ENCODE peak calls at places on chromosomes 16 and 17, in seven cellular contexts. J is body of pancreas; M is SHP77; P is lung; B is naive thymus-derived CD8-positive, alpha-beta T cell; G is EL; X is uterus. C is an unnamed sample.

GRCh38 chr17:31586946-31587345 is 195.5 kb downstream of the RAB11FIP4 start:
- DNase-seq in J (no peak), M (no peak), P (no peak), B (no peak), G (no peak), X (no peak), C (no peak)

GRCh38 chr16:13307255-13307654 is 405.9 kb downstream of the SHISA9 start:
- DNase-seq in J (no peak), M (no peak), P (no peak), B (no peak), G (peak; percentile 49), X (no peak), C (peak; percentile 82)

GRCh38 chr17:41457656-41458055 is 9.5 kb downstream of the KRT32 start:
- DNase-seq in J (no peak), M (no peak), P (no peak), B (no peak), G (no peak), X (no peak), C (no peak)

GRCh38 chr17:75641343-75641742 is 8.1 kb downstream of the SMIM5 start:
- DNase-seq in J (no peak), M (no peak), P (no peak), B (no peak), G (no peak), X (no peak), C (no peak)

GRCh38 chr16:69330286-69331109 is at the start of gene PDF:
- DNase-seq in J (peak; percentile 93), M (peak; percentile 86), P (peak; percentile 94), B (peak; percentile 72), G (peak; percentile 94), X (peak; percentile 92), C (peak; percentile 97)

GRCh38 chr16:23290189-23291062 is 11.7 kb upstream of the SCNN1B start:
- DNase-seq in J (no peak), M (no peak), P (no peak), B (no peak), G (no peak), X (no peak), C (no peak)

GRCh38 chr17:1058423-1059130 is 61.6 kb downstream of the TIMM22 start:
- DNase-seq in J (peak; percentile 53), M (peak; percentile 79), P (peak; percentile 74), B (no peak), G (peak; percentile 44), X (no peak), C (peak; percentile 62)

GRCh38 chr17:58818654-58819053 is 63.0 kb downstream of the PPM1E start:
- DNase-seq in J (no peak), M (no peak), P (no peak), B (no peak), G (no peak), X (no peak), C (no peak)

GRCh38 chr16:6068063-6068462 is 970.5 kb upstream of the EEF2KMT start:
- DNase-seq in J (no peak), M (no peak), P (no peak), B (no peak), G (no peak), X (no peak), C (peak; percentile 13)

GRCh38 chr17:2055494-2056220 is 754 bp downstream of the HIC1 start:
- DNase-seq in J (no peak), M (no peak), P (no peak), B (no peak), G (peak; percentile 56), X (peak; percentile 57), C (no peak)

GRCh38 chr17:57604771-57605733 is 140.0 kb downstream of the CCDC182 start:
- DNase-seq in J (no peak), M (peak; percentile 86), P (no peak), B (peak; percentile 49), G (no peak), X (peak; percentile 57), C (no peak)

GRCh38 chr17:27577124-27577761 is 53.7 kb upstream of the LGALS9 start:
- DNase-seq in J (peak; percentile 67), M (no peak), P (no peak), B (no peak), G (peak; percentile 67), X (no peak), C (peak; percentile 81)

GRCh38 chr17:73308017-73308823 is 3.6 kb downstream of the CDC42EP4 start:
- DNase-seq in J (peak; percentile 96), M (no peak), P (peak; percentile 95), B (no peak), G (peak; percentile 96), X (peak; percentile 96), C (peak; percentile 84)

GRCh38 chr16:30951193-30951592 is 2.3 kb downstream of the ORAI3 start:
- DNase-seq in J (no peak), M (no peak), P (no peak), B (no peak), G (no peak), X (no peak), C (no peak)

GRCh38 chr17:62628845-62629555 is 1.5 kb downstream of the MRC2 start:
- DNase-seq in J (no peak), M (no peak), P (no peak), B (no peak), G (peak; percentile 53), X (peak; percentile 55), C (peak; percentile 67)

GRCh38 chr17:28204751-28205150 is 114.2 kb upstream of the TMEM97 start:
- DNase-seq in J (no peak), M (no peak), P (no peak), B (no peak), G (peak; percentile 78), X (no peak), C (no peak)

GRCh38 chr17:75753514-75754377 is 11.2 kb downstream of the GALK1 start:
- DNase-seq in J (peak; percentile 65), M (peak; percentile 54), P (peak; percentile 47), B (peak; percentile 61), G (peak; percentile 81), X (peak; percentile 68), C (peak; percentile 84)

GRCh38 chr17:6948562-6948961 is 47.3 kb upstream of the ALOX12 start:
- DNase-seq in J (no peak), M (no peak), P (no peak), B (no peak), G (no peak), X (no peak), C (no peak)

GRCh38 chr17:77571141-77571540 is 387.4 kb upstream of the TNRC6C start:
- DNase-seq in J (no peak), M (no peak), P (no peak), B (no peak), G (no peak), X (no peak), C (no peak)

GRCh38 chr17:66449418-66449977 is 147.1 kb downstream of the PRKCA start:
- DNase-seq in J (no peak), M (no peak), P (no peak), B (no peak), G (no peak), X (no peak), C (no peak)

GRCh38 chr16:86739808-86740207 is 161.5 kb downstream of the FOXL1 start:
- DNase-seq in J (no peak), M (no peak), P (no peak), B (no peak), G (no peak), X (no peak), C (no peak)

GRCh38 chr16:88856828-88857727 is at the start of the genes GALNS and TRAPPC2L:
- DNase-seq in J (peak; percentile 100), M (peak; percentile 89), P (peak; percentile 98), B (peak; percentile 95), G (peak; percentile 93), X (peak; percentile 99), C (peak; percentile 95)

GRCh38 chr16:30570621-30571443 is 682 bp downstream of the ZNF688 start:
- DNase-seq in J (no peak), M (no peak), P (no peak), B (no peak), G (peak; percentile 18), X (peak; percentile 40), C (peak; percentile 56)

GRCh38 chr17:37051839-37052238 is 103.1 kb downstream of the AATF start:
- DNase-seq in J (no peak), M (no peak), P (no peak), B (no peak), G (no peak), X (no peak), C (no peak)

GRCh38 chr17:48173191-48173590 is 65.6 kb downstream of the SNX11 start:
- DNase-seq in J (no peak), M (no peak), P (no peak), B (no peak), G (no peak), X (no peak), C (no peak)

GRCh38 chr16:86217891-86218270 is 292.4 kb upstream of the FOXF1 start:
- DNase-seq in J (peak; percentile 78), M (no peak), P (no peak), B (no peak), G (no peak), X (no peak), C (no peak)

GRCh38 chr17:47791025-47791424 is 30.6 kb downstream of the OSBPL7 start:
- DNase-seq in J (no peak), M (no peak), P (no peak), B (no peak), G (no peak), X (no peak), C (no peak)

GRCh38 chr16:57289391-57290257 is 5.2 kb upstream of the PLLP start:
- DNase-seq in J (no peak), M (no peak), P (no peak), B (no peak), G (no peak), X (no peak), C (no peak)

GRCh38 chr17:65588194-65588808 is 26.9 kb upstream of the AXIN2 start:
- DNase-seq in J (peak; percentile 31), M (peak; percentile 83), P (peak; percentile 59), B (no peak), G (no peak), X (no peak), C (peak; percentile 72)

GRCh38 chr17:29615492-29616299 is 7.0 kb downstream of the CORO6 start:
- DNase-seq in J (peak; percentile 83), M (no peak), P (peak; percentile 79), B (peak; percentile 81), G (peak; percentile 86), X (peak; percentile 82), C (peak; percentile 89)

GRCh38 chr16:87149051-87149450 is 168.1 kb downstream of the C16orf95 start:
- DNase-seq in J (no peak), M (no peak), P (no peak), B (no peak), G (peak; percentile 39), X (no peak), C (no peak)

GRCh38 chr16:31696968-31697743 is 169.5 kb downstream of the AHSP start:
- DNase-seq in J (no peak), M (peak; percentile 55), P (no peak), B (no peak), G (peak; percentile 35), X (no peak), C (peak; percentile 50)

C was measured in mesendoderm.